ENCODE peak calls at places on chromosomes 5 and 9, in nine cellular contexts. C, L, I, V, H, K, J, O and B are unnamed samples.

GRCh38 chr5:67063791-67064190 is 132.8 kb downstream of the CD180 start:
- DNase-seq in C (no peak), L (no peak), I (no peak), V (no peak), H (no peak), K (no peak), J (no peak), O (no peak), B (no peak)

GRCh38 chr5:11904270-11904906 is at the start of gene CTNND2:
- DNase-seq in C (no peak), L (no peak), I (no peak), V (no peak), H (no peak), K (peak; percentile 72), J (no peak), O (peak; percentile 62), B (no peak)

GRCh38 chr9:22211588-22212360 is 202.7 kb upstream of the CDKN2B start:
- DNase-seq in C (no peak), L (no peak), I (peak; percentile 70), V (no peak), H (no peak), K (no peak), J (no peak), O (no peak), B (no peak)

GRCh38 chr5:155514105-155514563 is 500.6 kb downstream of the KIF4B start:
- DNase-seq in C (no peak), L (no peak), I (peak; percentile 94), V (no peak), H (no peak), K (no peak), J (no peak), O (no peak), B (no peak)

GRCh38 chr5:120463991-120464626 is at the start of gene PRR16:
- DNase-seq in C (peak; percentile 64), L (peak; percentile 13), I (no peak), V (peak; percentile 41), H (peak; percentile 67), K (peak; percentile 90), J (peak; percentile 28), O (peak; percentile 13), B (no peak)

GRCh38 chr5:131466171-131466766 is 168.8 kb downstream of the RAPGEF6 start:
- DNase-seq in C (no peak), L (no peak), I (no peak), V (no peak), H (no peak), K (no peak), J (no peak), O (no peak), B (no peak)

GRCh38 chr5:148909001-148909400 is 82.6 kb downstream of the ADRB2 start:
- DNase-seq in C (no peak), L (no peak), I (no peak), V (no peak), H (no peak), K (no peak), J (no peak), O (no peak), B (no peak)

GRCh38 chr5:163571755-163572154 is 66.3 kb downstream of the MAT2B start:
- DNase-seq in C (no peak), L (no peak), I (no peak), V (no peak), H (no peak), K (peak; percentile 26), J (no peak), O (no peak), B (peak; percentile 72)

GRCh38 chr5:12805165-12805698 is 901.0 kb upstream of the CTNND2 start:
- DNase-seq in C (no peak), L (no peak), I (no peak), V (no peak), H (no peak), K (no peak), J (no peak), O (no peak), B (no peak)

GRCh38 chr9:96219615-96220257 is 82.2 kb downstream of the HSD17B3 start:
- DNase-seq in C (peak; percentile 63), L (peak; percentile 35), I (no peak), V (peak; percentile 50), H (peak; percentile 77), K (peak; percentile 55), J (peak; percentile 36), O (no peak), B (no peak)

GRCh38 chr5:76081811-76082783 is 1.1 kb upstream of the SV2C start:
- DNase-seq in C (no peak), L (no peak), I (no peak), V (no peak), H (no peak), K (peak; percentile 82), J (no peak), O (no peak), B (no peak)

GRCh38 chr9:98380065-98380681 is 124.7 kb upstream of the TBC1D2 start:
- DNase-seq in C (no peak), L (no peak), I (no peak), V (no peak), H (peak; percentile 11), K (peak; percentile 19), J (no peak), O (peak; percentile 7), B (no peak)

GRCh38 chr9:113520109-113520642 is 56.6 kb downstream of the RGS3 start:
- DNase-seq in C (no peak), L (peak; percentile 64), I (no peak), V (no peak), H (no peak), K (no peak), J (no peak), O (no peak), B (no peak)

GRCh38 chr5:162496080-162496808 is 428.7 kb downstream of the GABRG2 start:
- DNase-seq in C (no peak), L (no peak), I (no peak), V (no peak), H (no peak), K (no peak), J (no peak), O (no peak), B (no peak)

GRCh38 chr9:120361531-120361930 is 218.4 kb downstream of the CDK5RAP2 start:
- DNase-seq in C (no peak), L (no peak), I (no peak), V (no peak), H (no peak), K (no peak), J (no peak), O (no peak), B (no peak)

GRCh38 chr9:30982301-30982700 is 1402.1 kb upstream of the ACO1 start:
- DNase-seq in C (no peak), L (no peak), I (no peak), V (no peak), H (no peak), K (no peak), J (no peak), O (no peak), B (no peak)

GRCh38 chr5:318341-318897 is 3.1 kb upstream of the AHRR start:
- DNase-seq in C (no peak), L (no peak), I (no peak), V (no peak), H (no peak), K (no peak), J (no peak), O (no peak), B (no peak)

GRCh38 chr9:125649315-125649714 is 57.7 kb downstream of the MAPKAP1 start:
- DNase-seq in C (no peak), L (no peak), I (no peak), V (peak; percentile 55), H (no peak), K (no peak), J (no peak), O (no peak), B (no peak)

GRCh38 chr5:96081276-96081858 is 119.7 kb upstream of the ELL2 start:
- DNase-seq in C (no peak), L (no peak), I (no peak), V (no peak), H (no peak), K (no peak), J (no peak), O (no peak), B (no peak)

GRCh38 chr5:83895860-83896259 is 175.2 kb upstream of the HAPLN1 start:
- DNase-seq in C (no peak), L (no peak), I (no peak), V (no peak), H (no peak), K (no peak), J (no peak), O (no peak), B (no peak)

GRCh38 chr9:34145165-34145564 is 18.7 kb upstream of the DCAF12 start:
- DNase-seq in C (no peak), L (no peak), I (no peak), V (no peak), H (no peak), K (no peak), J (no peak), O (no peak), B (no peak)
- TF ChIP-seq EP300 in C (no peak), L (no peak), I (no peak), V (no peak), H (no peak), K (no peak), J (no peak), O (no peak), B (no peak)

GRCh38 chr5:4987431-4987830 is 152.7 kb upstream of the ADAMTS16 start:
- DNase-seq in C (no peak), L (no peak), I (no peak), V (no peak), H (no peak), K (no peak), J (no peak), O (no peak), B (no peak)
- TF ChIP-seq POLR2AphosphoS5 in C (no peak), L (no peak), I (no peak), V (no peak), H (no peak), K (no peak), J (no peak), O (no peak), B (no peak)

GRCh38 chr9:133919253-133920115 is 72.6 kb downstream of the VAV2 start:
- DNase-seq in C (no peak), L (no peak), I (no peak), V (no peak), H (no peak), K (no peak), J (no peak), O (no peak), B (no peak)
- H3K4me1 ChIP-seq in C (peaks cover 15% of the 10 kb centered on the region), L (no peaks in the 10 kb centered on the region), I (peaks cover 55% of the 10 kb centered on the region), V (peaks cover 32% of the 10 kb centered on the region), H (peaks cover 12% of the 10 kb centered on the region), K (peaks cover 22% of the 10 kb centered on the region), J (peaks cover 8% of the 10 kb centered on the region), O (peaks cover 16% of the 10 kb centered on the region), B (peaks cover 14% of the 10 kb centered on the region)

GRCh38 chr9:135252980-135253304 is 165.5 kb downstream of the OLFM1 start:
- DNase-seq in C (peak; percentile 45), L (no peak), I (no peak), V (no peak), H (no peak), K (no peak), J (peak; percentile 52), O (no peak), B (no peak)
- TF ChIP-seq EP300 in C (no peak), L (no peak), I (no peak), V (no peak), H (no peak), K (no peak), J (no peak), O (no peak), B (no peak)

DNA sequence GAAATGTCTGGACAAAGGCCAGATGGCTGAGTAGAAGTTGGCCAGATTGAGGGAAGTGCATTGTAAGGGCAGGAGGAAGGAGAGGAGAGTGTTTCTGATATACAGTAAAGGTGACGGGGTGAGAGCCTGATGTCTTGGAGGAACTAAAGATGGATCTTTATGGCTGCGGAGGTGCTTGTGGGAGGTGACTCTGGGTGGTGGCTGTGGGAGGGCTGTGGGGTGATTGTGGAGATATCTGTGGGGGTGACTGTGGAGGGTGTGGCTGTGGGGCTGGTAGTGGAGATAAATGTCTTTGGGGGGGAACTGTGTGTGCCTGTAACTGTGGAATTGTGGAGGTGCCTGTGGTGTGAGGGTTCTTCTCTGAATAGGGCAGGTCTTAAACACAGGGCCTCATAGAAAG is 121.4 kb downstream of the CMYA5 start:
- DNase-seq in C (no peak), L (no peak), I (no peak), V (no peak), H (no peak), K (no peak), J (no peak), O (no peak), B (no peak)
- TF ChIP-seq POLR2AphosphoS5 in C (no peak), L (no peak), I (no peak), V (no peak), H (no peak), K (no peak), J (no peak), O (no peak), B (no peak)